ENCODE peak calls at places on chromosomes 7 and 10, in six cellular contexts. M is SK-N-SH, F is H1, V is GM12878, K is K562, D is HepG2. A is an unnamed sample.

GRCh38 chr10:4181075-4181474 is 396.1 kb upstream of the KLF6 start:
- DNase-seq in M (no peak), F (no peak), V (no peak), K (no peak), D (no peak), A (no peak)

GRCh38 chr10:116720241-116721047 is 21.9 kb downstream of the HSPA12A start:
- DNase-seq in M (no peak), F (no peak), V (no peak), K (no peak), D (peak), A (no peak)

GRCh38 chr7:123372368-123372767 is 162.0 kb downstream of the IQUB start:
- DNase-seq in M (no peak), F (no peak), V (no peak), K (no peak), D (no peak), A (no peak)

GRCh38 chr7:148334959-148335577 is 255.5 kb upstream of the C7orf33 start:
- DNase-seq in M (no peak), F (no peak), V (no peak), K (no peak), D (no peak), A (no peak)

GRCh38 chr7:50336909-50337703 is 32.6 kb downstream of the IKZF1 start:
- DNase-seq in M (no peak), F (no peak), V (no peak), K (no peak), D (no peak), A (no peak)

GRCh38 chr10:34280599-34281374 is 534.3 kb downstream of the PARD3 start:
- DNase-seq in M (no peak), F (no peak), V (no peak), K (no peak), D (peak), A (no peak)

GRCh38 chr10:113326160-113327111 is 226.4 kb upstream of the HABP2 start:
- DNase-seq in M (peak), F (peak), V (peak), K (peak), D (peak), A (peak)

GRCh38 chr7:107605223-107605815 is 25.3 kb downstream of the BCAP29 start:
- DNase-seq in M (no peak), F (no peak), V (no peak), K (no peak), D (no peak), A (no peak)

GRCh38 chr7:85025312-85025756 is 161.5 kb downstream of the SEMA3D start:
- DNase-seq in M (no peak), F (no peak), V (no peak), K (no peak), D (no peak), A (no peak)

GRCh38 chr7:25522727-25523126 is 294.4 kb upstream of the NPVF start:
- DNase-seq in M (no peak), F (no peak), V (no peak), K (no peak), D (no peak), A (no peak)

GRCh38 chr7:70539196-70539595 is 592.7 kb upstream of the GALNT17 start:
- DNase-seq in M (no peak), F (no peak), V (no peak), K (no peak), D (no peak), A (no peak)

GRCh38 chr10:17247210-17247609 is 19.2 kb downstream of the VIM start:
- DNase-seq in M (no peak), F (no peak), V (no peak), K (peak), D (no peak), A (no peak)

GRCh38 chr10:70130878-70131559 is 1.6 kb downstream of the AIFM2 start:
- DNase-seq in M (no peak), F (no peak), V (no peak), K (no peak), D (peak), A (no peak)

GRCh38 chr7:134327896-134328295 is 11.2 kb upstream of the SLC35B4 start:
- DNase-seq in M (peak), F (peak), V (peak), K (peak), D (peak), A (peak)

GRCh38 chr10:29443745-29444523 is 155.1 kb downstream of the LYZL1 start:
- DNase-seq in M (no peak), F (no peak), V (no peak), K (no peak), D (peak), A (no peak)

GRCh38 chr7:112654322-112655216 is 135.6 kb downstream of the TMEM168 start:
- DNase-seq in M (no peak), F (no peak), V (no peak), K (no peak), D (no peak), A (no peak)

GRCh38 chr7:143410523-143411004 is 1.9 kb upstream of the EPHA1 start:
- DNase-seq in M (no peak), F (peak), V (no peak), K (no peak), D (no peak), A (peak)

GRCh38 chr10:24418532-24418931 is 209.6 kb downstream of the KIAA1217 start:
- DNase-seq in M (no peak), F (no peak), V (no peak), K (no peak), D (no peak), A (no peak)

GRCh38 chr10:75955953-75956352 is 524.5 kb downstream of the LRMDA start:
- DNase-seq in M (no peak), F (no peak), V (no peak), K (no peak), D (no peak), A (no peak)

GRCh38 chr7:143434660-143435059 is 8.6 kb upstream of the TAS2R60 start:
- DNase-seq in M (no peak), F (no peak), V (no peak), K (no peak), D (no peak), A (no peak)

GRCh38 chr7:38506756-38507155 is 124.4 kb downstream of the AMPH start:
- DNase-seq in M (no peak), F (no peak), V (no peak), K (no peak), D (no peak), A (no peak)

GRCh38 chr7:139108256-139109187 is 998 bp downstream of the ZC3HAV1 start:
- DNase-seq in M (no peak), F (no peak), V (no peak), K (peak), D (no peak), A (no peak)

GRCh38 chr7:47580811-47581331 is 1.0 kb downstream of the TNS3 start:
- DNase-seq in M (no peak), F (no peak), V (no peak), K (no peak), D (peak), A (no peak)

GRCh38 chr7:1248459-1249131 is 15.9 kb downstream of the UNCX start:
- DNase-seq in M (no peak), F (no peak), V (no peak), K (no peak), D (no peak), A (no peak)

GRCh38 chr7:135774284-135774683 is 25.7 kb upstream of the FAM180A start:
- DNase-seq in M (no peak), F (no peak), V (no peak), K (no peak), D (peak), A (no peak)

GRCh38 chr7:50330701-50331100 is 26.2 kb downstream of the IKZF1 start:
- DNase-seq in M (no peak), F (no peak), V (no peak), K (no peak), D (no peak), A (peak)

GRCh38 chr10:24551161-24551560 is 172.5 kb downstream of the ARHGAP21 start:
- DNase-seq in M (no peak), F (no peak), V (no peak), K (no peak), D (no peak), A (no peak)

GRCh38 chr10:114356786-114357588 is 47.3 kb downstream of the AFAP1L2 start:
- DNase-seq in M (no peak), F (no peak), V (no peak), K (no peak), D (no peak), A (no peak)

GRCh38 chr7:70579397-70580097 is 552.4 kb upstream of the GALNT17 start:
- DNase-seq in M (no peak), F (no peak), V (no peak), K (no peak), D (no peak), A (no peak)

GRCh38 chr7:972670-973309 is 2.6 kb downstream of the COX19 start:
- DNase-seq in M (no peak), F (no peak), V (no peak), K (no peak), D (peak), A (no peak)

GRCh38 chr10:62024026-62024701 is 122.7 kb downstream of the ARID5B start:
- DNase-seq in M (no peak), F (no peak), V (no peak), K (no peak), D (no peak), A (no peak)

GRCh38 chr7:7989133-7989984 is 20.8 kb downstream of the GLCCI1 start:
- DNase-seq in M (no peak), F (no peak), V (no peak), K (no peak), D (no peak), A (no peak)

GRCh38 chr7:98085674-98086073 is 21.0 kb upstream of the LMTK2 start:
- DNase-seq in M (no peak), F (no peak), V (no peak), K (no peak), D (no peak), A (no peak)
- TF ChIP-seq POLR2AphosphoS5 in M (no peak), F (no peak), V (no peak), K (no peak), D (no peak), A (no peak)

GRCh38 chr7:78720066-78720465 is 733.4 kb downstream of the MAGI2 start:
- DNase-seq in M (no peak), F (no peak), V (no peak), K (no peak), D (no peak), A (no peak)
- H3K27ac ChIP-seq in M (no peak), F (no peak), V (no peak), K (no peak), D (no peak), A (no peak)

GRCh38 chr7:29826530-29826822 is 20.2 kb downstream of the WIPF3 start:
- DNase-seq in M (no peak), F (no peak), V (no peak), K (no peak), D (no peak), A (no peak)
- TF ChIP-seq GABPA in M (no peak), F (no peak), V (no peak), K (no peak), D (no peak), A (no peak)

DNA sequence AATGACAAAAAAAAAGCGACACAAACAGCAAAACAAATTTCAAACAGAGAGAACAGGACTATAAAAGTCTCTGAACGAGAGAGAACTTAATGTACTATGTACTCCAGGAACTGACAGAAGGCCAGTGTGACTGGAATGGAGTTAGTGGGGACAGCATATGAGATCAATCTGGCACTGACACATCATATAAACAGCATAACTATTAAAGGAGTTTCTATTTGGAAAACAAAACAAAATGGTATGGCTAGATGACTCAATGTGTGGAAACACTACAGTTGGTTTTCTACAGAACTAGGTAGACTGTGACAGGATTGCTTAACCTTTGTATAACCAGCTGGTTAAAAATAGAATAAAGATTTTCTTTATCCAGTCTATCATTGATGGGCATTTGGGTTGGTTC is 232.9 kb upstream of the KAT6B start:
- DNase-seq in M (no peak), F (no peak), V (no peak), K (no peak), D (no peak), A (no peak)
- TF ChIP-seq POLR2AphosphoS5 in M (no peak), F (no peak), V (no peak), K (no peak), D (no peak), A (no peak)

GRCh38 chr7:96319444-96319843 is 2.5 kb downstream of the SLC25A13 start:
- DNase-seq in M (no peak), F (no peak), V (no peak), K (no peak), D (no peak), A (no peak)
- H3K27ac ChIP-seq in M (no peak), F (no peak), V (no peak), K (no peak), D (no peak), A (no peak)

DNA sequence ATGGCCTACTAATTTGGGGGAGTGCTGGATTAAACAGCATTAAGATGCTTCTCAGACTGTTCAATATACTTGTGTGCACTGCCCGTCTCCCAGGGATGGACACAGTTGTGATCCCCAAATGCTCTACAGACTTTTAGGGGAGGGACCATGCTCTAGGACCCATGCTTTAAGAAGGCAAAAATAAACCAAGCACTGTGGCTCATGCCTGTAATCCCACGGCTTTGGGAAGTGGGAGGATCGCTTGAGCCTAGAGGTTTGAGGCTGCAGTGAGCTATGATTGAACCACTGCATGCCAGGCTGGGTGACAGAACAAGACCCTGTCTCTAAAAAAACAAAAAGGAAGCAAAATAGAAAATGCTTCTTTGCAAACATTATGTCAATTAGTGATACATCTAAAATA is 102.6 kb downstream of the VOPP1 start:
- DNase-seq in M (peak), F (no peak), V (no peak), K (no peak), D (no peak), A (no peak)
- TF ChIP-seq GABPA in M (no peak), F (no peak), V (no peak), K (no peak), D (no peak), A (no peak)

GRCh38 chr10:43816351-43817321 is 168.0 kb upstream of the ZNF32 start:
- DNase-seq in M (peak), F (no peak), V (peak), K (no peak), D (no peak), A (peak)
- TF ChIP-seq POLR2AphosphoS5 in M (peak), F (no peak), V (no peak), K (no peak), D (no peak), A (no peak)

A was measured in HL-60.